ENCODE peak calls at places on chromosome 16, in five cellular contexts. Q is GM12878, J is HepG2, Z is NT2/D1, F is H1. T is an unnamed sample.

GRCh38 chr16:11967195-11967911 is 2.3 kb downstream of the TNFRSF17 start:
- DNase-seq in J (no peak), F (no peak), Z (no peak), Q (no peak), T (no peak)

GRCh38 chr16:1979271-1980025 is 1.8 kb downstream of the NOXO1 start:
- DNase-seq in Q (no peak), Z (no peak), F (peak), J (no peak), T (no peak)

GRCh38 chr16:31451681-31452351 is 7.5 kb upstream of the ARMC5 start:
- DNase-seq in Z (no peak), Q (no peak), J (peak), F (no peak), T (peak)

GRCh38 chr16:50244504-50245416 is 21.6 kb upstream of the ADCY7 start:
- DNase-seq in Z (no peak), J (no peak), F (peak), Q (no peak), T (no peak)

GRCh38 chr16:67444259-67445125 is 13.6 kb downstream of the HSD11B2 start:
- DNase-seq in Z (no peak), F (no peak), Q (no peak), J (no peak), T (no peak)

GRCh38 chr16:68085259-68086071 is at the start of gene NFATC3:
- DNase-seq in Z (peak), Q (no peak), F (peak), J (peak), T (peak)

GRCh38 chr16:54284319-54284930 is 2.2 kb downstream of the IRX3 start:
- DNase-seq in Z (no peak), F (peak), J (no peak), Q (no peak), T (no peak)

GRCh38 chr16:28590384-28591340 is 6.2 kb downstream of the SULT1A2 start:
- DNase-seq in Z (no peak), J (no peak), F (no peak), Q (no peak), T (no peak)

GRCh38 chr16:4696905-4697866 is 3.8 kb downstream of the NUDT16L1 start:
- DNase-seq in J (no peak), Q (no peak), F (no peak), Z (no peak), T (no peak)

GRCh38 chr16:10368984-10369551 is 16.8 kb upstream of the ATF7IP2 start:
- DNase-seq in Q (no peak), F (no peak), Z (no peak), J (peak), T (peak)

GRCh38 chr16:77946834-77947233 is 75.5 kb upstream of the CLEC3A start:
- DNase-seq in Q (no peak), F (no peak), J (no peak), Z (peak), T (peak)

GRCh38 chr16:79372504-79373184 is 227.9 kb downstream of the MAF start:
- DNase-seq in F (no peak), J (no peak), Q (no peak), Z (no peak), T (no peak)

GRCh38 chr16:58123896-58124600 is 5.1 kb downstream of the CFAP20 start:
- DNase-seq in Q (no peak), J (no peak), Z (no peak), F (no peak), T (no peak)

GRCh38 chr16:30721606-30722005 is 22.6 kb downstream of the SRCAP start:
- DNase-seq in J (no peak), Z (no peak), Q (no peak), F (no peak), T (no peak)

GRCh38 chr16:14268073-14268472 is 197.0 kb downstream of the MRTFB start:
- DNase-seq in F (no peak), Q (no peak), J (no peak), Z (no peak), T (no peak)

GRCh38 chr16:4481526-4481925 is 5.3 kb downstream of the HMOX2 start:
- DNase-seq in Q (no peak), J (no peak), Z (no peak), F (no peak), T (no peak)

GRCh38 chr16:4614571-4615388 is at the start of gene UBALD1:
- DNase-seq in Q (peak), Z (peak), F (peak), J (peak), T (peak)

GRCh38 chr16:75264999-75265910 is 13.8 kb upstream of the BCAR1 start:
- DNase-seq in Q (no peak), J (no peak), Z (no peak), F (peak), T (peak)

GRCh38 chr16:89110641-89111040 is 17.0 kb downstream of the ACSF3 start:
- DNase-seq in Z (no peak), Q (no peak), J (no peak), F (no peak), T (no peak)

GRCh38 chr16:20750558-20750957 is 8.9 kb upstream of the THUMPD1 start:
- DNase-seq in J (no peak), F (no peak), Z (no peak), Q (no peak), T (no peak)

GRCh38 chr16:11333010-11333409 is 12.2 kb upstream of the RMI2 start:
- DNase-seq in Q (no peak), J (no peak), F (no peak), Z (no peak), T (no peak)

GRCh38 chr16:67173808-67174705 is 3.7 kb downstream of the NOL3 start:
- DNase-seq in Q (no peak), Z (no peak), F (peak), J (peak), T (no peak)

GRCh38 chr16:830107-830870 is 29.8 kb upstream of the GNG13 start:
- DNase-seq in F (no peak), Q (no peak), Z (no peak), J (no peak), T (no peak)

GRCh38 chr16:27344707-27345106 is 30.9 kb downstream of the IL4R start:
- DNase-seq in F (no peak), J (no peak), Q (no peak), Z (no peak), T (no peak)

GRCh38 chr16:17211797-17212196 is 259.0 kb downstream of the XYLT1 start:
- DNase-seq in Q (no peak), Z (peak), F (peak), J (peak), T (peak)

GRCh38 chr16:25747160-25747758 is 55.5 kb downstream of the HS3ST4 start:
- DNase-seq in F (peak), J (no peak), Q (no peak), Z (peak), T (peak)
- TF ChIP-seq SUZ12 in F (no peak), J (no peak), Q (no peak), Z (no peak), T (no peak)

DNA sequence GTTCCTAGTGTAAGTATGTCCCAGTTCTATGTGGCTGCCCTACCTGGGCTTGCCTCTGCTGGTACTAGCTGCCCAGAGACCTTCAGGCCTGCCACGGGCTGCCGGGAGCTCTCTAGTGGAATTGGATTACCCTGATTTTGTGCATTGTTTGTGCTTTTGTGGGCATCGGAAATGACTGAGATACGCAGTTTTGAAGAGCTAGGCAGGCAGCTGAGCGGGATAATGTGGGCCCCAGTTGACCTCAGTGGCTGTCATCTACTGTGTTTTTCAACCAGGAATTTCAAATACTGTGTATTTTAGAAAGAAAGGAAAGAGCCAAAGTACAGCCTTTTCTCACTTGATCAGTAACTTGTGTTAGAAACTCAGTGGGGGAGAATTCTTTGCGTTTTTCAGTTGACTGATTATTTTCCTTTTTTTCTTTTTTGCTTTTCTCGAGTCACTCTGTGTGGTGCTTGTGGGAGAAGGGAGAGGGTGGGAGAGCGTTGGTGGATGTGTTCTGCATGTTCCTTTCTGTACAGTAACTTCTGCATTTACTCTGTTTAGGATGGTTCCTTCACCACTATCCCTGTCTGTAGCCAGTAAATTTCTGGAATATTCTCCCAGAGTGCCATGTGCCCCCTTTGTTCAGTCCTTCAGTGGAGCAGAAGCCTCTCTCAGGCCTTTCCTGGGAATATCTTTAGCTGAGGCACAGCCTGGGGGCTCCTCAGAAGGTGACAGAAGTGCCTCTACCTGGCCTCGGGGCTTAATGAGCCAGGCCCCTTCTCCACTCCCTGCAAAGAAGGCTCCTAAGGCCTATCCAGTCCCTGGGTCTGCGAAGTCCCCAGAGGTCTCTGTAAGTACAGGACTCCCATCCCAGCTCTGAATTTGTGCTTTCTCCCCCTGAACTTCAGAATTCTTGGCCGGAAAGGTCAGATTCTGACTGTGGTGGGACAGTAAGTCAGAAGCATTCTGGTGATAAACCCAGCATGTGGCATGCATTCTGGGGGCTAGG is 15.0 kb upstream of the SLC12A3 start:
- DNase-seq in J (peak), Q (no peak), Z (no peak), F (no peak), T (no peak)
- TF ChIP-seq SUZ12 in J (no peak), Q (no peak), Z (no peak), F (no peak), T (no peak)

DNA sequence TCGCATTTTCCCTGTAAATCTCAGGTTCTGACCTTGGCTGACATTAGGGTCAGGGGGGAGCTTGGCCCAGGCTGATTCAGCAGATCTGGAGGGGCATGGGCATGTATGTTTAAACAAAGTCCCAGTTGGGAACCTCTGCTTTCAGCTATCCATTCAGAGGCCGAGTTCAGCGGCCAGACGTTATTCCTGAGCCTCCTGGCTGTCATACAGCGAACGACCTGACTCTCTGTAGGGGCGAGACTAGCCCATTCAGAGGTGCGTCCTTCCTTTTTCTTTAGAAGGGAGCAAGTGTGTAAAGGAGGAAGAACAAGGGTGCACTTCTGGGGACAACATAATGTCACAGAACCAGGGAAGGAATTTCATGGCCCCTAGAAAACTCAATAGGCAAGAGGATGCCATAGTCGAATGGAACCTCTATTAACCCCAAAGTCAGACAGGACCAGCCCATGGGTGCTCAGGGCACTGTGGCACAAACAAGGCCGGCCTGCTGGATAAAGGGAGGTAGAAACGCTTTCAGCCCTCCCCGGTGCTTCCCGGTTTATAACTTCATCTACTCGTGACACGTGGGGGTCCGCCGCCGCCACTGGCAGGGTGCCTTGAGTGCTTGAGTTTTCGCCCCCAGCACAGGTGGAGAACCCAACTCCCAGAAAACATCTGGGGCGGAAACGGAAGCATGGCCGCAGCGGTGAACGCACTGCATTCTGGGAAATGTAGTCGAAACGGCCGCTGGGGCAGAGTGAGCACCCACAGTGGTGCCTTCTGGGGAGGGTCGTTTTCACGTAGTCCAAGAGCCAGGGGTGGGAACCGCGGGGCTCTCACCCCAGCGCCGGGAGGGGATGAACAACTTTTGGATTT is 33.2 kb upstream of the PLCG2 start:
- DNase-seq in J (peak), Q (no peak), Z (no peak), F (peak), T (peak)
- TF ChIP-seq SUZ12 in J (peak), Q (no peak), Z (no peak), F (no peak), T (no peak)

DNA sequence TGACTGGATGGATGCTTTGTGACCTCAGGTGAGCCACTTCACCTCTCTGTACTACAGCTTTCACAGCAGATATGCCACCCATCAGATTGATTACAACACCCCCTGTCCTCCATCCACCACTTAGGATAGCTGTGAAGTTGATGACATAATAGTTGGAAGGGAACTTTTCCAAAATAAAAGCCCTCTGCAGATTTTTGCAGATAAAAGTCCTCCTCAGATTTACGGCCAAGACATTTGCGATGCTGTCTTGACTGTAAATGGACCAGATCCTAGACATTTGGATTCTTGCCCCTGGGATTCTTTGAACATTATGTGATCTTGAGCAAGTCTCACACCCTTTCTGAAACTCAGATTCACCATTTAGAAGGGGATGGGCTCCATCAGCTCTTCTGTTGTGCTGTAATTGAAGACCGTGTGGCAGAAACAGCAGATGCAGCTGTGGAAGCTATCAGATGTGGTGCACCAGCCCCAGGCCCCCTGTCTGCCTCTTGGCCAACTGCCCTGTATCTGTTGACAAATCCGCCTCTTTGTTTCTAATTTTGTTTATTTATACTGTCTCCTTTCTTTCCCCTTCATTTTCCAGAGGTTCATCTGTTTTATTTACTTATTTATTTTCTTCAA is 153.9 kb upstream of the CACNG3 start:
- DNase-seq in J (no peak), Q (no peak), F (no peak), Z (no peak), T (peak)
- TF ChIP-seq SUZ12 in J (no peak), Q (no peak), F (no peak), Z (no peak), T (no peak)

GRCh38 chr16:73369841-73370240 is 321.9 kb upstream of the ZFHX3 start:
- DNase-seq in Z (no peak), J (no peak), Q (no peak), F (no peak), T (no peak)

GRCh38 chr16:73368715-73369114 is 320.8 kb upstream of the ZFHX3 start:
- DNase-seq in Q (no peak), J (no peak), F (no peak), Z (no peak), T (no peak)

GRCh38 chr16:73361061-73361460 is 313.1 kb upstream of the ZFHX3 start:
- DNase-seq in Z (no peak), J (no peak), Q (no peak), F (no peak), T (no peak)

GRCh38 chr16:73364413-73364812 is 316.5 kb upstream of the ZFHX3 start:
- DNase-seq in F (no peak), Z (no peak), Q (no peak), J (no peak), T (no peak)

DNA sequence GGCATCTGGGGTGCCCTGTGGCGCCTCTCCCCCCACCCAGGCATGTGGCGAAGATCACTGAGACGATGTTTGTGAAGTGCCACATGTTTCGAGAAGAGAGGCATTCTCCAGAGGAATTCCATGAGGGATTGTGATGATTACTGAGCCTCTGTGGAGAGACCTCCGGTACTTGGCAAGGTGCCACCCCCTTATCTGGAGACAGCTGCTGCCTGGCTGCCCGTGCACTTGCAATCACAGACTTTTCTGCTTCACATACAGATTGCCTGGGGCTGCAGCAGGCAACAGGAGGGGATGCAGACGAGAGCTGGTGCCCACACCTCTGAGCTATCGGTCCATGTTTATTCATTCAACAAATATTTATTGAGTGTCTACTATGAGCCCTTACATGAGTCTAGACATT is 317.1 kb upstream of the ZFHX3 start:
- DNase-seq in Z (no peak), F (no peak), J (no peak), Q (no peak), T (peak)
- TF ChIP-seq SUZ12 in Z (no peak), F (no peak), J (no peak), Q (no peak), T (no peak)

DNA sequence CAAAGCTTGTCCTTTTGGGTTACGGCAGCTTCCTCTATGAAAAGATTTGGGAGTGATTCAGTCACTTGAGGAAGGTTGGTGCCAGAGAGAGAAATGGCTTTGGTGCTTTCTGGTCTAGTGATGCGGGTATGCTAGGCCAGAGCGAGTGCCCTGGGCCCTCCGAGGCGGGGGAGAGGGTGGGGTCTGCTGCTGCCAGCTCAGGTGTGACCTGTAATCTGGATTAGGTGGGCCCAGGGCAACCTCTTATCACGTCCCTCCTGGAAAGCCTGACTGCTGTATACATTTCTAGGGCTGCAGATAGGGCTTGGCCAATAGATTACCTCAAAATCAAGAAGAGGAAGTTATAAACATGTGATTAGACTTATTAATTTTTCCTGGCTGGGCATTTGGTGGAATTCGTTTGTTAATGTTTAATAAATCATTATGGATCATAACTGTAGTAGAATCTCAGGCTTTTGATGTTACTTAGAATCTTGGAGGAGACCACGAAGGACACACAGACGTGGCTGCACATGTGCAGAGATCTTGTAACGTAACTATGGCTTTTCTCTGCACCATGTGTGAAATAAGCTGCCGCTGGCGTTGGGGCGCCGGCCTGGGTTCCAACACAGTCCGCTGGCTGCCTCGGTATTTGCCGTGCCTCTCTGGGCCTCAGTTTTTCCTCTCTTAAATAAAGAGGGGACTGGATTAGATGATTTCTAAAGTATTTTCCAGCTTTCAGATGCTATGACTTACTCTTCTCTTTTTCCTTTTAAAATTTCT is 1.2 kb downstream of the IRF8 start:
- DNase-seq in Q (no peak), Z (no peak), F (no peak), J (no peak), T (no peak)
- TF ChIP-seq SUZ12 in Q (no peak), Z (no peak), F (no peak), J (no peak), T (no peak)

T was measured in HEK293T.